ENCODE peak calls at places on chromosomes 12 and 14, in four cellular contexts. One of them, this sample, is unnamed.
A peak's percentile ranks its signal among the peaks of the same experiment; 100 is the strongest.

GRCh38 chr12:713281-713875 is 39.0 kb upstream of the WNK1 start:
- DNase-seq in neuronal stem cell: no peak
- DNase-seq in H9: no peak
- DNase-seq in IMR-90: no peak
- DNase-seq in this sample: no peak

GRCh38 chr12:132445884-132446471 is 44.0 kb upstream of the FBRSL1 start:
- DNase-seq in neuronal stem cell: peak; percentile 79
- DNase-seq in H9: peak; percentile 93
- DNase-seq in IMR-90: peak; percentile 70
- DNase-seq in this sample: peak; percentile 65

GRCh38 chr12:56645717-56646446 is at the start of gene ATP5F1B:
- DNase-seq in neuronal stem cell: peak; percentile 98
- DNase-seq in H9: peak; percentile 100
- DNase-seq in IMR-90: peak; percentile 100
- DNase-seq in this sample: peak; percentile 99

GRCh38 chr12:4447151-4447550 is 1.5 kb upstream of the FGF6 start:
- DNase-seq in neuronal stem cell: no peak
- DNase-seq in H9: no peak
- DNase-seq in IMR-90: no peak
- DNase-seq in this sample: no peak

GRCh38 chr12:599756-600155 is 63.5 kb downstream of the NINJ2 start:
- DNase-seq in neuronal stem cell: no peak
- DNase-seq in H9: no peak
- DNase-seq in IMR-90: no peak
- DNase-seq in this sample: no peak

GRCh38 chr12:81284137-81284536 is 206.3 kb downstream of the ACSS3 start:
- DNase-seq in neuronal stem cell: no peak
- DNase-seq in H9: peak; percentile 44
- DNase-seq in IMR-90: peak; percentile 4
- DNase-seq in this sample: peak; percentile 56

GRCh38 chr12:90281156-90281868 is 572.7 kb upstream of the ATP2B1 start:
- DNase-seq in neuronal stem cell: no peak
- DNase-seq in H9: no peak
- DNase-seq in IMR-90: no peak
- DNase-seq in this sample: no peak

GRCh38 chr12:131736807-131737484 is 26.1 kb downstream of the SFSWAP start:
- DNase-seq in neuronal stem cell: no peak
- DNase-seq in H9: peak; percentile 78
- DNase-seq in IMR-90: peak; percentile 70
- DNase-seq in this sample: peak; percentile 98

GRCh38 chr12:4325984-4326383 is 5.0 kb downstream of the TIGAR start:
- DNase-seq in neuronal stem cell: no peak
- DNase-seq in H9: no peak
- DNase-seq in IMR-90: no peak
- DNase-seq in this sample: no peak

GRCh38 chr14:20690848-20691640 is 2.5 kb downstream of the ANG start:
- DNase-seq in neuronal stem cell: peak; percentile 57
- DNase-seq in H9: no peak
- DNase-seq in IMR-90: peak; percentile 72
- DNase-seq in this sample: peak; percentile 88

GRCh38 chr14:92471919-92472318 is 41.7 kb upstream of the RIN3 start:
- DNase-seq in neuronal stem cell: no peak
- DNase-seq in H9: peak; percentile 75
- DNase-seq in IMR-90: peak; percentile 93
- DNase-seq in this sample: no peak

GRCh38 chr14:96811985-96812667 is 14.9 kb downstream of the VRK1 start:
- DNase-seq in neuronal stem cell: no peak
- DNase-seq in H9: no peak
- DNase-seq in IMR-90: no peak
- DNase-seq in this sample: no peak

GRCh38 chr12:64273527-64274403 is 51.7 kb upstream of the KICS2 start:
- DNase-seq in neuronal stem cell: no peak
- DNase-seq in H9: peak; percentile 82
- DNase-seq in IMR-90: no peak
- DNase-seq in this sample: peak; percentile 55

GRCh38 chr12:31736472-31736871 is 7.7 kb upstream of the AMN1 start:
- DNase-seq in neuronal stem cell: no peak
- DNase-seq in H9: no peak
- DNase-seq in IMR-90: peak; percentile 89
- DNase-seq in this sample: peak; percentile 81

DNA sequence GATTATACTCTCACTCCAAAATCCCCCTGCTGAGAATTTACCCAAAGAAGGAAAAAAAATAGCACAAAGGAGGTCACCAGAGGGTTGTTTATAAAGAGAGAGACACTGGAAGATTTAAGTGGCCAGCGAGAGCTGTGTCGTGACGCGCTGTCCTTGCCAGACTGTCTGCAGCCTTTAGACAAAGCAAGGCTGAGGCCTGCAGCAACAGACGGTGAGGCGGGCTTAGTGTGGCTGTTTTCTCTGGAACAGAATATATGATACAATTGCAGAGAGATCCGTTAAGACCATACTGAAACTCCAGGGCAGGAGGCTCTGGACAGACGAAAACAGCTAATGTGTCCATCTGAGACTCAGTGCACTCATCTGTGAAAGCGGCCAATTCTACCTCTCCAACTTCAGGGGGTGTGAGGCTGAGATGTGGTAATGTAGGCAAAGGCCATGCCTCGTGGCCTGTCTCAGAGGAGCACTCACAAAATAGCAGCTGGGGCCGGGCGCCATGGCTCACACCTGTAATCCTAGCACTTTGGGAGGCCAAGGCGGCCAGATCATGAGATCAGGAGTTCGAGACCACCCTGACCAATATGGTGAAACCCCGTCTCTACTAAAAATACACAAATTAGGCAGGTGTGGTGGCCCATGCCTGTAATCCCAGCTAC is 36.2 kb downstream of the ANAPC7 start:
- DNase-seq in neuronal stem cell: no peak
- DNase-seq in H9: no peak
- DNase-seq in IMR-90: peak; percentile 40
- DNase-seq in this sample: no peak
- H3K9ac ChIP-seq in neuronal stem cell: no peak overlapping the region
- H3K9ac ChIP-seq in H9: no peak overlapping the region
- H3K9ac ChIP-seq in IMR-90: peak overlapping the region; percentile 61
- H3K9ac ChIP-seq in this sample: no peak overlapping the region

GRCh38 chr12:71754461-71755145 is at the start of gene RAB21:
- DNase-seq in neuronal stem cell: peak; percentile 91
- DNase-seq in H9: peak; percentile 100
- DNase-seq in IMR-90: peak; percentile 95
- DNase-seq in this sample: peak; percentile 98
- H2AFZ ChIP-seq in neuronal stem cell: peak within 1 kb of the TSS; percentile 91
- H2AFZ ChIP-seq in H9: peak within 1 kb of the TSS; percentile 57
- H2AFZ ChIP-seq in IMR-90: peak within 1 kb of the TSS; percentile 95
- H2AFZ ChIP-seq in this sample: peak within 1 kb of the TSS; percentile 77

GRCh38 chr14:100709252-100709955 is 17.3 kb upstream of the DLK1 start:
- DNase-seq in neuronal stem cell: no peak
- DNase-seq in H9: no peak
- DNase-seq in IMR-90: peak; percentile 10
- DNase-seq in this sample: no peak
- H4K8ac ChIP-seq in neuronal stem cell: peak overlapping the region; percentile 98
- H4K8ac ChIP-seq in H9: no peak overlapping the region
- H4K8ac ChIP-seq in IMR-90: no peak overlapping the region
- H4K8ac ChIP-seq in this sample: peak overlapping the region; percentile 66

GRCh38 chr14:67996235-67996634 is 176.7 kb downstream of the RAD51B start:
- DNase-seq in neuronal stem cell: no peak
- DNase-seq in H9: no peak
- DNase-seq in IMR-90: no peak
- DNase-seq in this sample: no peak

GRCh38 chr14:67999290-67999689 is 179.7 kb downstream of the RAD51B start:
- DNase-seq in neuronal stem cell: no peak
- DNase-seq in H9: no peak
- DNase-seq in IMR-90: peak; percentile 78
- DNase-seq in this sample: no peak

GRCh38 chr14:68000516-68000915 is 180.9 kb downstream of the RAD51B start:
- DNase-seq in neuronal stem cell: no peak
- DNase-seq in H9: no peak
- DNase-seq in IMR-90: no peak
- DNase-seq in this sample: no peak

GRCh38 chr14:67998804-67999203 is 179.2 kb downstream of the RAD51B start:
- DNase-seq in neuronal stem cell: no peak
- DNase-seq in H9: no peak
- DNase-seq in IMR-90: no peak
- DNase-seq in this sample: no peak

GRCh38 chr14:67999693-68000384 is 180.3 kb downstream of the RAD51B start:
- DNase-seq in neuronal stem cell: no peak
- DNase-seq in H9: no peak
- DNase-seq in IMR-90: peak; percentile 86
- DNase-seq in this sample: no peak
- H3K9ac ChIP-seq in neuronal stem cell: no peak overlapping the region
- H3K9ac ChIP-seq in H9: no peak overlapping the region
- H3K9ac ChIP-seq in IMR-90: no peak overlapping the region
- H3K9ac ChIP-seq in this sample: no peak overlapping the region

DNA sequence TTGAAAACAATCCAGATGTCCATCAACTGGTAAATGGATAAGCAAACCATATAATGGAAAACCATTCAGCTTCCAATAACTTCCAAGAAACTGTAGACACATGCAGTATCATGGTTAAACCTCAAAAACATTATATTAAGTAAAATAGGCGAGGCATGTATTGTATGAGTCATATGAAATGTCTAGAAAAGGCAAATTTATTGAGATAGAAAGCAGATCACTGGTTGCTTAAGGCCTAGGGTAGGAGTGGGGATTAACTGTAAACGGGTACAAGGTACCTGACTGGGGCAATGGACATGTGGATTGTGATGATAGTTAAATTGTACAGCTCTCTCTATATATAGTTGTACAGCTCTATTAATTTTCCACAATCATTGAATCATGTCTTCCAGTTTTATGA is 21.3 kb upstream of the PAPLN start:
- DNase-seq in neuronal stem cell: no peak
- DNase-seq in H9: no peak
- DNase-seq in IMR-90: no peak
- DNase-seq in this sample: no peak
- H2AFZ ChIP-seq in neuronal stem cell: no peak overlapping the region
- H2AFZ ChIP-seq in H9: no peak overlapping the region
- H2AFZ ChIP-seq in IMR-90: no peak overlapping the region
- H2AFZ ChIP-seq in this sample: no peak overlapping the region

GRCh38 chr14:51253880-51254279 is 13.8 kb downstream of the TMX1 start:
- DNase-seq in neuronal stem cell: no peak
- DNase-seq in H9: no peak
- DNase-seq in IMR-90: no peak
- DNase-seq in this sample: no peak

GRCh38 chr14:51261151-51261550 is 21.1 kb downstream of the TMX1 start:
- DNase-seq in neuronal stem cell: no peak
- DNase-seq in H9: no peak
- DNase-seq in IMR-90: peak; percentile 38
- DNase-seq in this sample: no peak

GRCh38 chr14:51258788-51259187 is 18.7 kb downstream of the TMX1 start:
- DNase-seq in neuronal stem cell: no peak
- DNase-seq in H9: no peak
- DNase-seq in IMR-90: no peak
- DNase-seq in this sample: no peak

GRCh38 chr14:51260225-51260624 is 20.2 kb downstream of the TMX1 start:
- DNase-seq in neuronal stem cell: no peak
- DNase-seq in H9: no peak
- DNase-seq in IMR-90: no peak
- DNase-seq in this sample: no peak

GRCh38 chr14:51258280-51258679 is 18.2 kb downstream of the TMX1 start:
- DNase-seq in neuronal stem cell: no peak
- DNase-seq in H9: no peak
- DNase-seq in IMR-90: no peak
- DNase-seq in this sample: no peak
- H4K8ac ChIP-seq in neuronal stem cell: no peak overlapping the region
- H4K8ac ChIP-seq in H9: no peak overlapping the region
- H4K8ac ChIP-seq in IMR-90: no peak overlapping the region
- H4K8ac ChIP-seq in this sample: no peak overlapping the region

GRCh38 chr14:44896275-44897040 is 65.3 kb downstream of the KLHL28 start:
- DNase-seq in neuronal stem cell: no peak
- DNase-seq in H9: no peak
- DNase-seq in IMR-90: no peak
- DNase-seq in this sample: no peak
- H3K9ac ChIP-seq in neuronal stem cell: no peak overlapping the region
- H3K9ac ChIP-seq in H9: no peak overlapping the region
- H3K9ac ChIP-seq in IMR-90: peak overlapping the region; percentile 41
- H3K9ac ChIP-seq in this sample: no peak overlapping the region

GRCh38 chr12:104724992-104725585 is 233.0 kb downstream of the SLC41A2 start:
- DNase-seq in neuronal stem cell: no peak
- DNase-seq in H9: no peak
- DNase-seq in IMR-90: no peak
- DNase-seq in this sample: no peak
- H2AFZ ChIP-seq in neuronal stem cell: no peak overlapping the region
- H2AFZ ChIP-seq in H9: no peak overlapping the region
- H2AFZ ChIP-seq in IMR-90: no peak overlapping the region
- H2AFZ ChIP-seq in this sample: no peak overlapping the region

GRCh38 chr14:52333108-52333507 is 19.0 kb downstream of the PTGER2 start:
- DNase-seq in neuronal stem cell: no peak
- DNase-seq in H9: no peak
- DNase-seq in IMR-90: no peak
- DNase-seq in this sample: no peak
- H4K8ac ChIP-seq in neuronal stem cell: peak overlapping the region; percentile 1
- H4K8ac ChIP-seq in H9: no peak overlapping the region
- H4K8ac ChIP-seq in IMR-90: peak overlapping the region; percentile 66
- H4K8ac ChIP-seq in this sample: no peak overlapping the region

This sample was measured in trophoblast cell.